ENCODE peak calls at places on chromosomes 6 and 20, in six cellular contexts. G is astrocyte of the spinal cord, K is heart right ventricle, M is cardiac fibroblast, E is uterus, H is cardiac muscle cell. S is an unnamed sample.

GRCh38 chr20:49983848-49984408 is 1.1 kb downstream of the SNAI1 start:
- DNase-seq in E (peak), H (no peak), K (peak), M (peak), G (peak), S (peak)

GRCh38 chr6:14732845-14733757 is 512.8 kb upstream of the JARID2 start:
- DNase-seq in G (peak), K (no peak), E (no peak), M (no peak), H (no peak), S (no peak)

GRCh38 chr20:40775747-40776146 is 86.7 kb upstream of the MAFB start:
- DNase-seq in E (no peak), H (no peak), G (no peak), M (no peak), K (no peak), S (no peak)

GRCh38 chr6:126143650-126144260 is 157.4 kb downstream of the TRMT11 start:
- DNase-seq in G (peak), K (no peak), E (no peak), M (peak), H (no peak), S (no peak)

GRCh38 chr20:38805502-38805957 is at the start of gene PPP1R16B:
- DNase-seq in H (peak), G (no peak), E (peak), K (peak), M (no peak), S (peak)

GRCh38 chr20:23061713-23062561 is 12.5 kb upstream of the THBD start:
- DNase-seq in G (peak), K (peak), M (peak), H (no peak), E (peak), S (peak)

GRCh38 chr20:42378826-42379225 is 760.6 kb upstream of the CHD6 start:
- DNase-seq in G (no peak), M (no peak), K (no peak), H (no peak), E (no peak), S (no peak)

GRCh38 chr20:35171753-35172433 is at the start of gene PROCR:
- DNase-seq in M (peak), K (peak), G (peak), E (peak), H (peak), S (peak)

GRCh38 chr6:7728855-7729590 is 3.1 kb downstream of the BMP6 start:
- DNase-seq in K (no peak), M (peak), H (no peak), E (no peak), G (no peak), S (no peak)

GRCh38 chr6:24951831-24952299 is 16.1 kb upstream of the RIPOR2 start:
- DNase-seq in K (no peak), M (no peak), E (no peak), H (no peak), G (no peak), S (no peak)

GRCh38 chr6:41818271-41819054 is 31.0 kb downstream of the TOMM6 start:
- DNase-seq in H (peak), G (no peak), K (no peak), E (no peak), M (peak), S (no peak)

GRCh38 chr6:167415441-167415961 is 90.6 kb downstream of the TTLL2 start:
- DNase-seq in M (no peak), H (no peak), G (no peak), K (no peak), E (no peak), S (peak)

GRCh38 chr20:52454660-52455059 is 263.1 kb upstream of the ZFP64 start:
- DNase-seq in K (no peak), E (no peak), H (no peak), M (peak), G (peak), S (peak)

GRCh38 chr6:135869857-135870256 is 18.4 kb downstream of the PDE7B start:
- DNase-seq in E (no peak), K (no peak), G (no peak), M (no peak), H (no peak), S (no peak)

GRCh38 chr6:107489636-107490567 is at the start of gene SOBP:
- DNase-seq in K (peak), G (peak), E (peak), M (peak), H (peak), S (peak)

GRCh38 chr20:34715384-34715783 is 11.2 kb downstream of the TP53INP2 start:
- DNase-seq in G (no peak), E (no peak), M (no peak), K (no peak), H (no peak), S (no peak)

GRCh38 chr20:53579581-53580375 is 13.9 kb downstream of the ZNF217 start:
- DNase-seq in M (peak), G (peak), H (no peak), K (no peak), E (peak), S (no peak)

GRCh38 chr6:15642276-15642675 is 20.6 kb downstream of the DTNBP1 start:
- DNase-seq in H (no peak), E (no peak), K (no peak), M (no peak), G (no peak), S (no peak)

GRCh38 chr6:146931214-146931613 is 273.0 kb upstream of the STXBP5 start:
- DNase-seq in H (no peak), M (no peak), E (no peak), K (no peak), G (no peak), S (no peak)

GRCh38 chr6:71079707-71080106 is 122.8 kb upstream of the B3GAT2 start:
- DNase-seq in K (no peak), M (peak), H (no peak), E (no peak), G (peak), S (no peak)

GRCh38 chr20:32192698-32193097 is 14.8 kb downstream of the PLAGL2 start:
- DNase-seq in E (no peak), K (no peak), G (no peak), M (no peak), H (no peak), S (no peak)

GRCh38 chr6:12636336-12636735 is 80.2 kb upstream of the PHACTR1 start:
- DNase-seq in H (no peak), M (no peak), K (no peak), G (no peak), E (no peak), S (no peak)

GRCh38 chr6:13392462-13392861 is 64.1 kb upstream of the TBC1D7 start:
- DNase-seq in E (no peak), K (no peak), G (no peak), H (no peak), M (no peak), S (no peak)

GRCh38 chr20:10556519-10557083 is 117.2 kb downstream of the JAG1 start:
- DNase-seq in E (no peak), K (no peak), G (no peak), M (no peak), H (no peak), S (no peak)

GRCh38 chr20:33301192-33301930 is 18.3 kb downstream of the BPIFB1 start:
- DNase-seq in E (no peak), M (no peak), H (no peak), G (no peak), K (no peak), S (no peak)

GRCh38 chr6:143745160-143746133 is 67.7 kb downstream of the PHACTR2 start:
- DNase-seq in M (peak), G (peak), H (peak), E (no peak), K (no peak), S (no peak)

GRCh38 chr20:13424174-13424833 is 203.2 kb downstream of the ISM1 start:
- DNase-seq in E (no peak), H (no peak), G (no peak), M (no peak), K (no peak), S (no peak)

GRCh38 chr20:23640018-23640872 is 2.5 kb upstream of the CST3 start:
- DNase-seq in M (no peak), H (no peak), E (no peak), G (no peak), K (no peak), S (no peak)

GRCh38 chr20:362271-363254 is 15.7 kb downstream of the NRSN2 start:
- DNase-seq in E (peak), K (peak), M (peak), H (no peak), G (peak), S (peak)

GRCh38 chr6:95091823-95092436 is 485.4 kb upstream of the MANEA start:
- DNase-seq in G (peak), M (peak), H (peak), K (no peak), E (no peak), S (no peak)

GRCh38 chr20:3754258-3754595 is 13.3 kb downstream of the ADISSP start:
- DNase-seq in G (no peak), K (no peak), E (no peak), H (no peak), M (no peak), S (no peak)

GRCh38 chr6:579339-579738 is 77.6 kb downstream of the HUS1B start:
- DNase-seq in K (no peak), M (peak), E (no peak), H (peak), G (peak), S (no peak)

GRCh38 chr6:118597636-118598035 is 49.5 kb downstream of the PLN start:
- DNase-seq in H (no peak), G (no peak), E (no peak), K (no peak), M (no peak), S (no peak)

GRCh38 chr20:25586877-25587276 is 1.5 kb upstream of the NINL start:
- DNase-seq in E (no peak), K (no peak), M (no peak), H (no peak), G (no peak), S (no peak)

GRCh38 chr6:158869010-158869603 is 49.9 kb upstream of the EZR start:
- DNase-seq in H (no peak), M (no peak), K (no peak), E (no peak), G (no peak), S (no peak)
- H3K4me3 ChIP-seq in H (peak), M (peak), K (peak), E (peak), G (peak), S (peak)

GRCh38 chr6:26029857-26030653 is 57.2 kb upstream of the HFE start:
- DNase-seq in E (no peak), G (no peak), M (no peak), K (no peak), H (no peak), S (no peak)
- H3K4me3 ChIP-seq in E (no peak), G (no peak), M (no peak), K (no peak), H (peak), S (no peak)

DNA sequence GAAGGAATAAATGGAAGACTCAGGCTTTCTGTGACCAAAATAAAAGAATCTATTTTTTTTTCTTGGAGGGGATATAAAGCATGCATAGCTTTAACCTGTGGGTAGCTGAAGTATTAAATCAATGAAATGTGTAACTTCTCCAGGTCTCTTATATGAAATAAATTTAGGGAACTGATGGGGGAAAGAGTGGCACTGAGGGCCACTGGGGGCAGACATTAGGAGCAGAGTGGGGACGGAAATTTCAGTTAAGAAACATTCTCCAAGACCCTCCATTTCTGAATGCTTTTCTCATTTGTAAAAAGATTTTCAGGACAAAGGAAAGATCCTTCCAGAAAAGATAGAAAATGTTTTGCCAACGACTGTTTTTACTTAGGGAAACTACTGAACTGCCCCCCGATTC is 131.0 kb downstream of the GPX5 start:
- DNase-seq in E (no peak), K (no peak), G (no peak), M (no peak), H (no peak), S (no peak)
- H3K4me3 ChIP-seq in E (no peak), K (no peak), G (no peak), M (no peak), H (no peak), S (no peak)

GRCh38 chr6:152129606-152130249 is 322.2 kb downstream of the ESR1 start:
- DNase-seq in G (peak), E (no peak), M (peak), K (no peak), H (no peak), S (no peak)
- H3K4me3 ChIP-seq in G (no peak), E (peak), M (peak), K (peak), H (no peak), S (no peak)

S was measured in aorta.